ENCODE peak calls at places on chromosomes 2 and 18, in four cellular contexts. One of them, this sample, is unnamed.

GRCh38 chr2:159030674-159031380 is 62.4 kb downstream of the TANC1 start:
- DNase-seq in endothelial cell of umbilical vein: peak
- DNase-seq in mesenchymal stem cell: peak
- DNase-seq in body of pancreas: peak
- DNase-seq in this sample: no peak

GRCh38 chr18:32074206-32074605 is 17.5 kb upstream of the RNF138 start:
- DNase-seq in endothelial cell of umbilical vein: no peak
- DNase-seq in mesenchymal stem cell: no peak
- DNase-seq in body of pancreas: no peak
- DNase-seq in this sample: no peak

GRCh38 chr18:47427951-47428350 is 176.5 kb upstream of the SKOR2 start:
- DNase-seq in endothelial cell of umbilical vein: no peak
- DNase-seq in mesenchymal stem cell: no peak
- DNase-seq in body of pancreas: no peak
- DNase-seq in this sample: no peak

GRCh38 chr2:68812256-68812655 is 58.9 kb downstream of the BMP10 start:
- DNase-seq in endothelial cell of umbilical vein: no peak
- DNase-seq in mesenchymal stem cell: no peak
- DNase-seq in body of pancreas: no peak
- DNase-seq in this sample: no peak

GRCh38 chr2:36277146-36277808 is 78.3 kb upstream of the CRIM1 start:
- DNase-seq in endothelial cell of umbilical vein: peak
- DNase-seq in mesenchymal stem cell: peak
- DNase-seq in body of pancreas: no peak
- DNase-seq in this sample: no peak

GRCh38 chr2:201110615-201111014 is 5.3 kb upstream of the CFLAR start:
- DNase-seq in endothelial cell of umbilical vein: no peak
- DNase-seq in mesenchymal stem cell: no peak
- DNase-seq in body of pancreas: no peak
- DNase-seq in this sample: no peak

GRCh38 chr2:206028101-206028500 is 57.9 kb downstream of the INO80D start:
- DNase-seq in endothelial cell of umbilical vein: no peak
- DNase-seq in mesenchymal stem cell: peak
- DNase-seq in body of pancreas: no peak
- DNase-seq in this sample: no peak

GRCh38 chr2:1278861-1279260 is 134.4 kb upstream of the TPO start:
- DNase-seq in endothelial cell of umbilical vein: no peak
- DNase-seq in mesenchymal stem cell: no peak
- DNase-seq in body of pancreas: no peak
- DNase-seq in this sample: no peak

GRCh38 chr2:205771063-205771462 is 88.8 kb downstream of the NRP2 start:
- DNase-seq in endothelial cell of umbilical vein: no peak
- DNase-seq in mesenchymal stem cell: peak
- DNase-seq in body of pancreas: no peak
- DNase-seq in this sample: no peak

GRCh38 chr2:233021771-233022170 is 8.7 kb upstream of the NGEF start:
- DNase-seq in endothelial cell of umbilical vein: no peak
- DNase-seq in mesenchymal stem cell: no peak
- DNase-seq in body of pancreas: no peak
- DNase-seq in this sample: no peak

GRCh38 chr2:217688494-217688893 is 314.3 kb downstream of the TNS1 start:
- DNase-seq in endothelial cell of umbilical vein: no peak
- DNase-seq in mesenchymal stem cell: no peak
- DNase-seq in body of pancreas: no peak
- DNase-seq in this sample: no peak

GRCh38 chr2:236824836-236825235 is 255.2 kb downstream of the ACKR3 start:
- DNase-seq in endothelial cell of umbilical vein: peak
- DNase-seq in mesenchymal stem cell: no peak
- DNase-seq in body of pancreas: peak
- DNase-seq in this sample: peak

GRCh38 chr2:218010116-218010837 is 7.5 kb upstream of the TNS1 start:
- DNase-seq in endothelial cell of umbilical vein: peak
- DNase-seq in mesenchymal stem cell: peak
- DNase-seq in body of pancreas: peak
- DNase-seq in this sample: no peak

GRCh38 chr2:138615257-138615656 is 113.7 kb downstream of the SPOPL start:
- DNase-seq in endothelial cell of umbilical vein: no peak
- DNase-seq in mesenchymal stem cell: peak
- DNase-seq in body of pancreas: no peak
- DNase-seq in this sample: no peak

GRCh38 chr18:45566025-45566740 is 49.1 kb upstream of the SLC14A2 start:
- DNase-seq in endothelial cell of umbilical vein: no peak
- DNase-seq in mesenchymal stem cell: peak
- DNase-seq in body of pancreas: no peak
- DNase-seq in this sample: no peak

GRCh38 chr2:242010567-242011513 is 141.3 kb downstream of the RTP5 start:
- DNase-seq in endothelial cell of umbilical vein: no peak
- DNase-seq in mesenchymal stem cell: no peak
- DNase-seq in body of pancreas: no peak
- DNase-seq in this sample: no peak

GRCh38 chr18:60196818-60197217 is 175.8 kb downstream of the MC4R start:
- DNase-seq in endothelial cell of umbilical vein: no peak
- DNase-seq in mesenchymal stem cell: no peak
- DNase-seq in body of pancreas: no peak
- DNase-seq in this sample: no peak

GRCh38 chr2:120488531-120488930 is 142.6 kb downstream of the INHBB start:
- DNase-seq in endothelial cell of umbilical vein: no peak
- DNase-seq in mesenchymal stem cell: no peak
- DNase-seq in body of pancreas: no peak
- DNase-seq in this sample: no peak

GRCh38 chr2:172288603-172289002 is 138.8 kb upstream of the ITGA6 start:
- DNase-seq in endothelial cell of umbilical vein: peak
- DNase-seq in mesenchymal stem cell: no peak
- DNase-seq in body of pancreas: peak
- DNase-seq in this sample: no peak

GRCh38 chr18:53909668-53910067 is 314.8 kb downstream of the MBD2 start:
- DNase-seq in endothelial cell of umbilical vein: no peak
- DNase-seq in mesenchymal stem cell: peak
- DNase-seq in body of pancreas: no peak
- DNase-seq in this sample: no peak

GRCh38 chr18:44062345-44062744 is 618.3 kb upstream of the SETBP1 start:
- DNase-seq in endothelial cell of umbilical vein: no peak
- DNase-seq in mesenchymal stem cell: no peak
- DNase-seq in body of pancreas: no peak
- DNase-seq in this sample: no peak

GRCh38 chr2:19569300-19569791 is 210.9 kb upstream of the OSR1 start:
- DNase-seq in endothelial cell of umbilical vein: no peak
- DNase-seq in mesenchymal stem cell: peak
- DNase-seq in body of pancreas: no peak
- DNase-seq in this sample: no peak

GRCh38 chr18:38576915-38577314 is 1011.3 kb upstream of the CELF4 start:
- DNase-seq in endothelial cell of umbilical vein: no peak
- DNase-seq in mesenchymal stem cell: no peak
- DNase-seq in body of pancreas: no peak
- DNase-seq in this sample: no peak

GRCh38 chr2:96267159-96267971 is 1.3 kb downstream of the CIAO1 start:
- DNase-seq in endothelial cell of umbilical vein: peak
- DNase-seq in mesenchymal stem cell: peak
- DNase-seq in body of pancreas: peak
- DNase-seq in this sample: no peak

GRCh38 chr2:158049129-158049855 is 52.4 kb upstream of the UPP2 start:
- DNase-seq in endothelial cell of umbilical vein: no peak
- DNase-seq in mesenchymal stem cell: no peak
- DNase-seq in body of pancreas: no peak
- DNase-seq in this sample: no peak

GRCh38 chr2:217065695-217066405 is 206.0 kb upstream of the TNP1 start:
- DNase-seq in endothelial cell of umbilical vein: peak
- DNase-seq in mesenchymal stem cell: peak
- DNase-seq in body of pancreas: no peak
- DNase-seq in this sample: no peak

GRCh38 chr2:181977661-181978350 is 7.8 kb upstream of the PPP1R1C start:
- DNase-seq in endothelial cell of umbilical vein: no peak
- DNase-seq in mesenchymal stem cell: peak
- DNase-seq in body of pancreas: no peak
- DNase-seq in this sample: no peak

GRCh38 chr18:33676593-33676992 is 98.6 kb downstream of the ASXL3 start:
- DNase-seq in endothelial cell of umbilical vein: no peak
- DNase-seq in mesenchymal stem cell: no peak
- DNase-seq in body of pancreas: no peak
- DNase-seq in this sample: no peak

GRCh38 chr2:103161456-103162289 is 399.8 kb downstream of the TMEM182 start:
- DNase-seq in endothelial cell of umbilical vein: peak
- DNase-seq in mesenchymal stem cell: peak
- DNase-seq in body of pancreas: peak
- DNase-seq in this sample: no peak

GRCh38 chr2:12605936-12606335 is 110.8 kb upstream of the TRIB2 start:
- DNase-seq in endothelial cell of umbilical vein: no peak
- DNase-seq in mesenchymal stem cell: no peak
- DNase-seq in body of pancreas: no peak
- DNase-seq in this sample: no peak

GRCh38 chr2:156581280-156581679 is 145.1 kb downstream of the GPD2 start:
- DNase-seq in endothelial cell of umbilical vein: no peak
- DNase-seq in mesenchymal stem cell: no peak
- DNase-seq in body of pancreas: no peak
- DNase-seq in this sample: no peak

GRCh38 chr2:204012081-204012653 is 75.6 kb downstream of the ICOS start:
- DNase-seq in endothelial cell of umbilical vein: no peak
- DNase-seq in mesenchymal stem cell: no peak
- DNase-seq in body of pancreas: peak
- DNase-seq in this sample: no peak

GRCh38 chr2:85887566-85888019 is 1.2 kb downstream of the ST3GAL5 start:
- DNase-seq in endothelial cell of umbilical vein: peak
- DNase-seq in mesenchymal stem cell: peak
- DNase-seq in body of pancreas: peak
- DNase-seq in this sample: peak

GRCh38 chr2:105052773-105053172 is 14.9 kb downstream of the MRPS9 start:
- DNase-seq in endothelial cell of umbilical vein: peak
- DNase-seq in mesenchymal stem cell: no peak
- DNase-seq in body of pancreas: peak
- DNase-seq in this sample: peak

GRCh38 chr2:73832905-73833304 is 4.1 kb downstream of the STAMBP start:
- DNase-seq in endothelial cell of umbilical vein: peak
- DNase-seq in mesenchymal stem cell: no peak
- DNase-seq in body of pancreas: no peak
- DNase-seq in this sample: no peak
- H3K27ac ChIP-seq in endothelial cell of umbilical vein: no peak
- H3K27ac ChIP-seq in mesenchymal stem cell: no peak
- H3K27ac ChIP-seq in body of pancreas: no peak
- H3K27ac ChIP-seq in this sample: no peak

DNA sequence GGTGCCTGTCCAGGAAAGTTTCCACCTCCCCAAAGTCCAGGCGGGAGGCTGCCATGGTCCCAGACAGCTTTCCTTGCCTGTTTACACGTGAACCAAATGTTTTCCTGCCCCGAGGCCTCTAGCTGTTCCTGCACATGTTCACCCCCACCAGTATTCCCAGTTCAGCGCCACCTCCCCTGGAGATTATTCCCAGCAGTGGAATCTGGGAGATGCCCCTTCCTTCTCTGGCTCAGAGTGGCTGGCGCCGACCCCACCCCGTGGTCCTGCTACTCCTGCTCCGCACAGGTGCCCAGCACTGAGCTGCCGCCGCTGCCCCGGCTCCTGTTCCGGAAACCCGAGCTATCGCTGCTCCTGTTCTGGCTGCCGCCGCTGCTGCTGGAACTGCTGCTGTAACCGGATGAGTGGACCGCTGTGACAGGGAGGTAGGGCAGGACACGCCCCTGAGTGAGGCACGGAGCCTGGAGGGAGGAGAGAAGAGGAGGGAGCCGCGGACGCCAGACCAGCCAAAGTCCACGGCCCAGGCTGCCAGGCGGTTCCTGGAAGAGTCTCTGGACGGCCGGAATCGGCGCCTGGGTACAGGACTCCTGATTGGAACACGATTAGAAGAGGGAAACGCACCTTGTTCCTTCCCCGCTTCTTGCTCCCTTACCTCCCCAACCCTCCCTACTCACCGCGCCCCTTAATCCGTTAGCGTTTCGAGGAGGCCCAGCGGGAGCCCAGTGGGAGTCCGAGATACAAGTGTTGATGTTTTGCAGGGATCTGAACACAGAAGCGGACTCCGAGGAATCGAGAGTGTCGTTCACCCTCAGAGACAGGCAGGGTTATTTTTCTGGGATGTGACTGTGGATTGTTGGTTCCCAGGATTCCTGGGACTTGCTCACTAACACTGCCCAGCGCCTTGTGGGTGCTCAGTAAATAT is at the start of gene PDE11A:
- DNase-seq in endothelial cell of umbilical vein: peak
- DNase-seq in mesenchymal stem cell: peak
- DNase-seq in body of pancreas: peak
- DNase-seq in this sample: peak
- H3K4me3 ChIP-seq in endothelial cell of umbilical vein: peak
- H3K4me3 ChIP-seq in mesenchymal stem cell: peak
- H3K4me3 ChIP-seq in body of pancreas: no peak
- H3K4me3 ChIP-seq in this sample: peak

GRCh38 chr2:239275871-239276812 is 124.7 kb downstream of the HDAC4 start:
- DNase-seq in endothelial cell of umbilical vein: no peak
- DNase-seq in mesenchymal stem cell: no peak
- DNase-seq in body of pancreas: no peak
- DNase-seq in this sample: no peak
- H3K27ac ChIP-seq in endothelial cell of umbilical vein: no peak
- H3K27ac ChIP-seq in mesenchymal stem cell: no peak
- H3K27ac ChIP-seq in body of pancreas: no peak
- H3K27ac ChIP-seq in this sample: no peak

DNA sequence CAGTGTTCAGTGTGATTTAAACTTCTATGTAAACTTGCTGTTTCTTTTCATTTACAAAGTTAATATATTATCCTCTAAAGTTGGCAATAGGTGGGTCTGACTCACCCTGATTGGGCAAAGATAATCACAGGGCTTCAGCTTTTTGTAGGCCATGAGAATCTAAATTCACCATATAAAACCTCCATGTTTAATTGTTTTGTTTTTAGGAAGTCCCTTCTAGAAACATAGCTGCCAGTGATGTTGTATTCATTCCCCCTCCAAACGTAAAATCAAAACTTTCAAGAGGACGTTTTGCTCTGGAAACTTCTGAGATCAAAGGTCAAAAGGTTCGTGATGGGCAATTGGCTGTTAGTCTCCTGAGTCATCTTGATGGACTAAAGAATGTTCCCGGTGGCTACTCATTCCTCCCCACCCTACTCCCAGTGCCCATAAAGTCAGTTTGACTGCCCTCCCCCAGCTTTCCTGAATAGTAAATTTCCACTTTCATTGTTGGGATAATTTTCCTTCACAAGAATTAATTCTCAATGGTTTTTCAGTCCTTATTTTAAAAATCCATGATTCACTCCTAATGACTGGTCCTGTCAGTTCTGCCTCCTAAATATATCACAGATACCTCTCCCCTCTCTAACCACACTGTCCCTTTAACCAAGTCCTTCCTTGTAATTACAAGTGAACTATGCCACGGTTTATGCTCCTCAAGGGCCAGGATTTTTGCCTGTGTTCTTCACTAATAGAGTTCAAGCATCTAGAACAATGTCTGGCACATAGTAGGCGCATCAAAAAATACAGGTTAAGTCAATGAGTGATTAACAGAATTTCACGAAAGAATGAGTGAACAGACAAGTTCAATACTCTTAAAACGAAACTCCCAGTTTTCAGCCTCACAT is 164.4 kb upstream of the VRK2 start:
- DNase-seq in endothelial cell of umbilical vein: no peak
- DNase-seq in mesenchymal stem cell: peak
- DNase-seq in body of pancreas: no peak
- DNase-seq in this sample: no peak
- H3K4me3 ChIP-seq in endothelial cell of umbilical vein: no peak
- H3K4me3 ChIP-seq in mesenchymal stem cell: peak
- H3K4me3 ChIP-seq in body of pancreas: no peak
- H3K4me3 ChIP-seq in this sample: no peak

This sample was measured in right lobe of liver.